ENCODE peak calls at places on chromosome 18, in four cellular contexts. L is ovary, D is AG09309, Y is natural killer cell. V is an unnamed sample.

GRCh38 chr18:57789105-57789504 is 14.0 kb downstream of the ATP8B1 start:
- DNase-seq in L (no peak), D (no peak), Y (no peak), V (no peak)

GRCh38 chr18:35409921-35410320 is 32.8 kb upstream of the ZNF396 start:
- DNase-seq in D (no peak), Y (no peak), L (no peak), V (no peak)

GRCh38 chr18:8329186-8329771 is 280.0 kb upstream of the RAB12 start:
- DNase-seq in Y (no peak), D (peak), L (no peak), V (no peak)

GRCh38 chr18:74980669-74981068 is 228.3 kb downstream of the PTGR3 start:
- DNase-seq in D (no peak), L (no peak), Y (no peak), V (no peak)

GRCh38 chr18:68354176-68354575 is 360.7 kb downstream of the TMX3 start:
- DNase-seq in L (no peak), Y (no peak), D (no peak), V (no peak)

GRCh38 chr18:35415511-35416427 is 38.6 kb upstream of the ZNF396 start:
- DNase-seq in D (peak), L (no peak), Y (no peak), V (no peak)

GRCh38 chr18:25231327-25231691 is 120.7 kb downstream of the ZNF521 start:
- DNase-seq in Y (no peak), D (no peak), L (peak), V (no peak)

GRCh38 chr18:70522183-70522582 is 233.3 kb downstream of the SOCS6 start:
- DNase-seq in L (no peak), Y (no peak), D (no peak), V (no peak)

GRCh38 chr18:45588284-45588683 is 27.0 kb upstream of the SLC14A2 start:
- DNase-seq in D (peak), L (no peak), Y (no peak), V (no peak)

GRCh38 chr18:55064760-55065159 is 105.5 kb upstream of the CCDC68 start:
- DNase-seq in D (no peak), L (no peak), Y (no peak), V (no peak)

GRCh38 chr18:45415614-45416013 is 199.7 kb upstream of the SLC14A2 start:
- DNase-seq in L (no peak), Y (no peak), D (no peak), V (no peak)

GRCh38 chr18:54392621-54393023 is 34.9 kb downstream of the C18orf54 start:
- DNase-seq in Y (no peak), L (no peak), D (peak), V (peak)

GRCh38 chr18:23667114-23667513 is 4.4 kb upstream of the ANKRD29 start:
- DNase-seq in Y (no peak), L (no peak), D (no peak), V (no peak)
- TF ChIP-seq CTCF in Y (no peak), L (no peak), D (no peak), V (no peak)

DNA sequence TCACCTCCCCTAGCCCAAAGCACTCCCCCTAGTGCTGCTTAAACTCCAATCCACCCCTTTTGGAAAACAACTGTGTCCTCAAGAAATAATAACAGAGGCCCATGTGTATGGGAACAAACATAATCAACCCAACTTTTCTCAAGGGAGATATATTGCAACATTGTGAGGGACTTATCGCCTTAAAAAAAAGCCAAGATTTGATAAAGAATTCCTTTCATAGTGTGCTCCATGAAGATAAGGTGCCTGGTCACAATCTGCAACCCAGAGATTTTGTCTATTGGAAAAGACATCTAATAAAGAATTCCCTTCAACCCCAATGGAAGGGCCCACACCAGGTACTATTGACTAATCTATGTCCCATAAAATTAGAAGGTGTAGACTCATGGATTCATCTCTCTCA is 4.5 kb upstream of the RBFA start:
- DNase-seq in L (no peak), D (no peak), Y (no peak), V (no peak)
- TF ChIP-seq CTCF in L (no peak), D (no peak), Y (no peak), V (no peak)

GRCh38 chr18:9661564-9661963 is 46.5 kb upstream of the RAB31 start:
- DNase-seq in D (no peak), Y (no peak), L (no peak), V (no peak)
- TF ChIP-seq CTCF in D (peak), Y (no peak), L (no peak), V (no peak)

DNA sequence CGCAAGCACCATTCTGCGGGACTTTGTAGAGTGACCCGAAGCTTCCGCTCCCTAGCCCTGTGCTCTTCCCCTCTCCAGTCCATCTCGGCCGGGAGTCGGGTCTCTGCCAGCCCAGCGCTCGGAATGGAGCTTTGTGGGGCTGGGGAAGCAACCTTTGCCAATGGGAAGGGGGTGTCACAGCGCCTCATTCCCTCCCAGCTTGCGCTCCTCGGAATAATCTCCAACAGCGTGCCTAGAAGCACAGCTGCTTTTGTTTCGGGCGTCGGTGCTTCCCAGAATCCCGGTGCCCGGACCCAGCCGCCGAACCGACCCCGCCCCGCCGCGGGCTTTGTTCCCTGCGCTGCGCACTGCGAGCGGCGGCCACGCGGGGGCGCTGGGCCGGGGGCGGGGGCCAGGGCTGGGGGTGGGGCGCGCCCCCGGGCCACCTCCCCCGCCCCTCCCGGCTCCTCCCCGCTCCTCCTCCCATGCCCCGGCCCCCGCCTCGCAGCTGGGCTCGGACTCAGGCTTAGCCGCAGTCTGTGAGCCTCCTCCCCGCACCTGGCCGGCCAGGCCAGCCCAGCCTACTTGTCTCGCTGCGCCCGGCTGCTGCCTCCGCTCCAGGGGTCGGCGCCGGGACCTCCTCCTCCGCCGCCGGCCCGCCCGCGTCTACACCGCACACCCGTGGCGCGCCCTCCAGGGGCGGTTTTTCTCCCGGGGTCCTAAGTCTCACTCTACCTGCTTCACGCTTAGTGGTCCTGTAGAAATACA is 77.7 kb upstream of the SMAD2 start:
- DNase-seq in L (peak), Y (peak), D (no peak), V (peak)
- TF ChIP-seq CTCF in L (peak), Y (peak), D (peak), V (peak)

GRCh38 chr18:37265382-37265781 is 300.2 kb downstream of the CELF4 start:
- DNase-seq in D (no peak), Y (no peak), L (no peak), V (no peak)

GRCh38 chr18:37270046-37270665 is 295.4 kb downstream of the CELF4 start:
- DNase-seq in Y (no peak), L (peak), D (no peak), V (no peak)

GRCh38 chr18:37261988-37262387 is 303.6 kb downstream of the CELF4 start:
- DNase-seq in Y (no peak), L (no peak), D (no peak), V (no peak)

GRCh38 chr18:37264956-37265355 is 300.6 kb downstream of the CELF4 start:
- DNase-seq in Y (no peak), D (no peak), L (no peak), V (no peak)

GRCh38 chr18:37266290-37266689 is 299.3 kb downstream of the CELF4 start:
- DNase-seq in D (no peak), Y (no peak), L (no peak), V (no peak)
- TF ChIP-seq CTCF in D (peak), Y (no peak), L (no peak), V (no peak)

GRCh38 chr18:21634588-21635199 is 22.6 kb downstream of the SNRPD1 start:
- DNase-seq in D (no peak), L (no peak), Y (no peak), V (no peak)

GRCh38 chr18:21636769-21637168 is 24.7 kb downstream of the SNRPD1 start:
- DNase-seq in Y (no peak), L (no peak), D (no peak), V (no peak)

GRCh38 chr18:21629089-21629832 is 17.1 kb downstream of the SNRPD1 start:
- DNase-seq in L (no peak), Y (no peak), D (no peak), V (no peak)

DNA sequence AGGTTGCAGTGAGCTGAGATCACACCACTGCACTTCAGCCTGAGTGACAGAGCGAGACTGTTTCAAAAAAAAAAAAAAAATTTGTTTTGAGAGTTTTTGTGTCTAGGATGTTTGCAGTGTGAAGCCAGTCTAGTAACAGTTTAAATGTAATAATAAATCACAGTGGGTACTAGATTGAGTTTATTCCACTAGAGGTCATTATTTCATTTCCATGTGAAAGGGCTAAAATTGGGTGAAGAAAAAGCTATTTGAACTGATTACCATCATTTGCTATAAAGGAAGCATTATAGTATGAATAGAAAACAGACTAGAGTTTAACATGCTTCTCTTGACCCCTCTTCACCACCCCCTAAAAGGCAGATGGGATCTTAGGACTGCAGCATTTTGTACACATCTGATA is 20.3 kb downstream of the SNRPD1 start:
- DNase-seq in D (no peak), Y (no peak), L (no peak), V (no peak)
- TF ChIP-seq CTCF in D (peak), Y (no peak), L (no peak), V (no peak)

GRCh38 chr18:11669271-11669947 is 19.7 kb upstream of the GNAL start:
- DNase-seq in D (no peak), Y (no peak), L (no peak), V (no peak)

GRCh38 chr18:11672846-11673454 is 16.1 kb upstream of the GNAL start:
- DNase-seq in D (no peak), Y (no peak), L (no peak), V (no peak)

GRCh38 chr18:11672198-11672597 is 16.9 kb upstream of the GNAL start:
- DNase-seq in L (no peak), D (no peak), Y (no peak), V (no peak)

GRCh38 chr18:11669948-11670275 is 19.2 kb upstream of the GNAL start:
- DNase-seq in Y (no peak), L (no peak), D (no peak), V (no peak)

DNA sequence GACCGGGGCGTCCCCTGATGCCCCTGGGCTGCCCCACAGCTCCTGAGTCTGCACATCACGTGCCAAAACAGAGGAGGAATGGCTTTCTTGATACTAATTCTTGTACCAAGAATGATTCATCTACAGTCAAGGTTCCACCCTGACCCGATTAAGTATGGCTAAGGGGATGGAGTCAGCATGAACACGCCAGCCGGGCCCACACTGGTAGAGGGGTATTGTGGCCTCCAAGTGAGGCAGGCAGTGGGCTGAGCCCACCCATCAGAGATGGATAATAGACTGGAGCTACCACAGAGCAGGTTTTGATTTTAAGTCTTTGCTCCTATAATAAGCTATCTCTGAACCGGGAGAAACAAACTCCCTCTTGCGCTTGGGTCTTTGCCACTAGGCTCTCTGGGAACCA is 17.9 kb upstream of the GNAL start:
- DNase-seq in D (no peak), L (no peak), Y (no peak), V (no peak)
- TF ChIP-seq CTCF in D (no peak), L (no peak), Y (no peak), V (no peak)

DNA sequence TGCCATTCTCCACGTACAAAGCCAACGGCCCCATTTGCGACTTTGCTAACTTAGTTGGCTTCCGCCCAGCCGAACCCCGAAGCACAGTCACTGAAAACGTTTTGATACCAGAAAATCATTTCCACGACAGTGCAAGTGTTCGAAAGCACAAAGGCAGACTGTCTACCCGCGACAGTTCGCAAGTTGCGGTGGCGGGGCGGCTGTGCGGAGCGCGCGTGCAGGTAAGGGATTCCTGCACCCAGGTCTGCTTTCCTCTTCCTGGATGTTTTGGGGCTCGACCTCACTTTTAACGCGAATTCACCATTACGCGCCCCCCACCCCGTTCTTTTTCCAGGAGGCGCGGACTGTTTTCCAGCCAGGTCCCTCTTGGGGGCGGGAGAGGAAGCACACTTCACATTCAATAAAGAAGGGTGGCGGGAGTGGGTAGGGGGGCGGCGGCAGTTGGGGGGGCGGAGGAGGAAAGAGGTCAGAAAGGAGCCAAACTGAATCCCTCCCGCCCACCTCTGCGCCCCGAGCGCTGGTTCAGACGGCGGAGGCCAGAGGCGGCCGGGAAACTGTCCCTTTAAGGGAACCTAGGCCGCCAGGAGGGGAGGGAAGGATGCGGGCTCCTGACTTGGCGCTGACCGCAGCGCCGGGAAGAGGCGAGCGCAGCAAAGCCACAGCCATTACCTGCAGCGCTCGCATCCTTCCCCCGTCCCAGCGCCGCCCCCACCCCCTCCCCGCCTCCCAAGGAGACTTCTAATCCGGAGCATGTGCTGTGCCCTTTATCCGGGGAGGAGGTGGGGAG is 107.5 kb upstream of the KCTD1 start:
- DNase-seq in D (no peak), Y (no peak), L (peak), V (no peak)
- TF ChIP-seq CTCF in D (peak), Y (no peak), L (no peak), V (no peak)

GRCh38 chr18:63119647-63120046 is 199.9 kb downstream of the BCL2 start:
- DNase-seq in Y (no peak), D (peak), L (peak), V (no peak)
- TF ChIP-seq CTCF in Y (no peak), D (peak), L (no peak), V (peak)

V was measured in B cell.